ENCODE peak calls at places on chromosomes 13 and 19, in seven cellular contexts. K is vagina, O is GM12878, T is breast epithelium, H is endothelial cell of umbilical vein, Q is suprapubic skin, S is stomach. J is an unnamed sample.
A peak's percentile ranks its signal among the peaks of the same experiment; 100 is the strongest.

GRCh38 chr13:110305949-110306339 is 1.0 kb downstream of the COL4A1 start:
- DNase-seq in Q (no peak), S (no peak), K (no peak), O (no peak), H (peak; percentile 60), T (no peak), J (no peak)

GRCh38 chr13:72062566-72062965 is 195.6 kb upstream of the DACH1 start:
- DNase-seq in O (no peak), H (peak; percentile 15), Q (no peak), K (no peak), T (no peak), S (no peak), J (no peak)

GRCh38 chr19:46221981-46222610 is 7.4 kb upstream of the IGFL1 start:
- DNase-seq in Q (no peak), T (peak; percentile 85), K (no peak), S (peak; percentile 65), H (no peak), O (no peak), J (peak; percentile 86)

GRCh38 chr19:16252459-16253205 is 54.9 kb downstream of the AP1M1 start:
- DNase-seq in K (no peak), H (no peak), S (no peak), T (no peak), O (peak; percentile 24), Q (no peak), J (no peak)

GRCh38 chr19:5507056-5507624 is 51.9 kb downstream of the ZNRF4 start:
- DNase-seq in O (no peak), Q (no peak), T (no peak), H (no peak), S (no peak), K (no peak), J (no peak)

GRCh38 chr19:850221-850978 is 1.7 kb upstream of the ELANE start:
- DNase-seq in S (peak; percentile 83), Q (peak; percentile 96), O (no peak), H (no peak), T (peak; percentile 84), K (no peak), J (peak; percentile 81)

GRCh38 chr13:112345826-112346172 is 30.4 kb upstream of the SPACA7 start:
- DNase-seq in H (no peak), S (no peak), O (no peak), Q (no peak), T (no peak), K (no peak), J (no peak)

GRCh38 chr13:40240293-40240692 is 426.1 kb downstream of the FOXO1 start:
- DNase-seq in S (no peak), H (no peak), K (no peak), O (no peak), T (no peak), Q (no peak), J (no peak)

GRCh38 chr13:93147293-93147645 is 79.3 kb upstream of the GPC6 start:
- DNase-seq in K (no peak), H (no peak), T (no peak), O (no peak), Q (no peak), S (no peak), J (no peak)

GRCh38 chr19:17843428-17843827 is 4.4 kb downstream of the JAK3 start:
- DNase-seq in H (no peak), K (no peak), Q (no peak), O (no peak), T (no peak), S (no peak), J (no peak)

GRCh38 chr19:19034204-19034624 is 811 bp downstream of the ARMC6 start:
- DNase-seq in S (peak; percentile 49), O (peak; percentile 51), T (no peak), K (no peak), Q (no peak), H (peak; percentile 53), J (peak; percentile 20)

GRCh38 chr19:45766919-45767346 is 2.1 kb downstream of the SIX5 start:
- DNase-seq in O (no peak), S (no peak), H (no peak), T (no peak), K (peak; percentile 92), Q (no peak), J (no peak)

GRCh38 chr13:31172535-31172934 is 10.8 kb upstream of the HSPH1 start:
- DNase-seq in S (no peak), T (no peak), K (no peak), O (no peak), H (peak; percentile 66), Q (no peak), J (no peak)

GRCh38 chr13:90299238-90299637 is 1048.2 kb upstream of the MIR17HG start:
- DNase-seq in S (no peak), Q (no peak), K (no peak), O (no peak), T (no peak), H (no peak), J (no peak)

GRCh38 chr13:94309576-94309975 is 169.9 kb downstream of the DCT start:
- DNase-seq in T (no peak), S (no peak), Q (no peak), K (no peak), H (no peak), O (no peak), J (no peak)

GRCh38 chr19:7927605-7928333 is 1.8 kb upstream of the CTXN1 start:
- DNase-seq in O (no peak), H (no peak), S (no peak), Q (peak; percentile 68), K (no peak), T (peak; percentile 67), J (no peak)

GRCh38 chr19:7924651-7925170 is 1.2 kb downstream of the CTXN1 start:
- DNase-seq in O (no peak), H (no peak), Q (peak; percentile 76), T (no peak), S (no peak), K (no peak), J (no peak)

GRCh38 chr19:7925171-7925837 is 631 bp downstream of the CTXN1 start:
- DNase-seq in S (peak; percentile 68), T (peak; percentile 54), K (no peak), H (peak; percentile 79), Q (peak; percentile 84), O (no peak), J (peak; percentile 37)

GRCh38 chr19:7926727-7927604 is 1.0 kb upstream of the CTXN1 start:
- DNase-seq in K (no peak), T (no peak), H (no peak), O (no peak), Q (peak; percentile 70), S (no peak), J (no peak)

DNA sequence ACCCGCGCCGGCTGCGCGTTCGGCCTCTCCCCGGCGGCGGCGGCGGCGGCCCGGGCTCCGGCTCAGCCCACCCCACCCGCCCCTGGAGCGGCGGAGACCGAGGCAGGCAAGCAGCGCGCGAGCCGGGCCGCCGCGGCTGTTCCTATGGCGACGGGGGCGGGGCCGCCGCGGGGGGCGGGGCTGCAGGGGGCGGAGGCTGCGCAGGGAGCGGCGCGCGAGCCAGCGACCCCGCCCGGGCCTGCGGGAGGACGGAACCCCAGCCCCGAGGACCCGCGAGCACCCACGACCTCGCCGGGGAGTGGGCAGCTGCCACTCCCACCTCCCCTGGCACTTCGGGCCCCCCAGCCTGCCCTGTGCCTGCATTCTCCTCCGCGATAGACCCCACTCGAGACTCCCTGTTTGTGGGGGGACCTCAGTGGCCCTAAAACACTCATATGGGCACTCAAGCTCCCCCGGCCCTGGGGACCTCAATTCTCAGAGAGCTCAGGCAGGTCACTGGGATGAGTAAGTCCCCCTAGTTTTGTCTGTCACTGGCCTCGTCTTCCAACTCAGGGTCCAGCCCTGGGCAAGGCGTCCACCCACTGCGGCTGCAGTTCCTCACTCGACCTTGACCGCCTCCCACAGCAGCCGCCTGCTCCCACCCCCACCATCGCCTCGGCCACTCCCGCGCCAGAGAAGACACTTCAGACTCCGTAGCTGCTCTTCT is at the start of gene CTXN1:
- DNase-seq in K (no peak), O (no peak), S (peak; percentile 79), H (peak; percentile 40), T (no peak), Q (peak; percentile 72), J (peak; percentile 69)
- TF ChIP-seq POLR2A in K (no peak), O (peak; percentile 72), S (no peak), H (peak; percentile 45), T (no peak), Q (no peak), J (no peak)

GRCh38 chr19:49875801-49876421 is 1.2 kb downstream of the AKT1S1 start:
- DNase-seq in O (no peak), S (no peak), T (no peak), K (peak; percentile 94), Q (peak; percentile 87), H (peak; percentile 72), J (peak; percentile 57)
- TF ChIP-seq POLR2AphosphoS5 in O (no peak), S (no peak), T (no peak), K (peak; percentile 36), Q (no peak), H (peak; percentile 64), J (no peak)

GRCh38 chr19:50792852-50793250 is 2.6 kb downstream of the ACP4 start:
- DNase-seq in S (no peak), K (no peak), Q (no peak), T (no peak), H (no peak), O (no peak), J (no peak)
- TF ChIP-seq POLR2A in S (no peak), K (no peak), Q (no peak), T (no peak), H (no peak), O (no peak), J (no peak)

GRCh38 chr19:3978145-3978544 is 7.1 kb downstream of the EEF2 start:
- DNase-seq in S (no peak), H (no peak), T (no peak), K (no peak), O (no peak), Q (no peak), J (no peak)

GRCh38 chr19:3975144-3975543 is 4.2 kb upstream of the DAPK3 start:
- DNase-seq in K (no peak), H (no peak), T (no peak), O (no peak), S (no peak), Q (no peak), J (no peak)

GRCh38 chr19:3977242-3978143 is 6.6 kb upstream of the DAPK3 start:
- DNase-seq in S (no peak), O (no peak), Q (peak; percentile 64), H (no peak), T (peak; percentile 23), K (no peak), J (no peak)

GRCh38 chr19:3975637-3976087 is 4.8 kb upstream of the DAPK3 start:
- DNase-seq in K (no peak), O (no peak), T (no peak), H (no peak), Q (no peak), S (no peak), J (no peak)

DNA sequence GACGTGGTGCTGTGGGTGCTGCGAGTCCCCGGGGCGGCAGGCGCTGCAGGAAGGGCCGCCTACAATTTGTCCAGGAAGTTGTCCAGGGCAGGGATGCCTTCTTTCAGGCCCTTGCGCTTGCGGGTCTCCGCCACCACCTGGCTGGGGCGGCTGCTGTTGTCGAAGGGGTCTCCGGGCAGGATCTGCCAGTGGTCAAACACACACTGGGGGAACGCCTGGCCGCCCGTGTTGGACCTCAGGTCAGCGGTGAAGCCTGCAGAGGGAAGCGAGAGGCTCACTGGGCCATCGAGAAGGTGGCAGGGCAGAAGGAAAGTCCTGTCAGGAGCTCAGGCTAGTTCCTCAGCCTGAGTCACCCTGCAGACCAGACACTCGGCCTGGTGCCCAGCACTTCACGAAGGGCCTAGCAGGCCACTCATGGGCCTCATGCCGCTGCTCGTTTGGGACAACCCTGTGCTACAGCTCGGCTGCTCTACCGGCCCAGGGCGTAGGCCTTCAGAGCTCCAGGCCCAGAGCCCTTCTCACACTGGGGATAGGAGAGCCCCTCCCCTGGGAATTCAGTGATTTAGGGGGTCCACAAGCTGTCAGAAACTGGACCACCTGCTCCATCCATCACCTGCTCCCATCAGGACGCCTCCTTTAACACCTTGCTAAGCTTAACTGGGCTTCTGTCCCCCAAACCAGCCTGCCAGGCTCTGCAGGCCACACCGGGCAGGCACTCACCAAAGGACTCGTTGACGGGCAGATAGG is 5.8 kb upstream of the DAPK3 start:
- DNase-seq in K (no peak), Q (peak; percentile 66), T (peak; percentile 25), H (no peak), S (no peak), O (no peak), J (no peak)
- TF ChIP-seq POLR2AphosphoS5 in K (no peak), Q (no peak), T (no peak), H (peak; percentile 32), S (no peak), O (peak; percentile 51), J (no peak)